ENCODE peak calls at places on chromosomes 1 and 21, in eight cellular contexts. T, B, O, Q, G, W, I and R are unnamed samples.

GRCh38 chr1:41486892-41487728 is 2.6 kb upstream of the EDN2 start:
- DNase-seq in B (no peak), I (no peak), Q (no peak), T (peak), W (no peak), O (no peak), G (no peak), R (no peak)

GRCh38 chr1:98709906-98710305 is 48.4 kb downstream of the SNX7 start:
- DNase-seq in I (no peak), W (no peak), G (no peak), T (no peak), Q (no peak), O (no peak), B (no peak), R (no peak)

GRCh38 chr1:6544831-6545230 is 9.5 kb downstream of the NOL9 start:
- DNase-seq in T (peak), I (no peak), B (no peak), O (no peak), G (no peak), W (no peak), Q (no peak), R (no peak)

GRCh38 chr1:12486401-12487005 is 131.5 kb downstream of the DHRS3 start:
- DNase-seq in I (no peak), G (peak), B (peak), Q (peak), T (no peak), O (peak), W (peak), R (peak)

GRCh38 chr1:38418195-38419030 is 371.8 kb upstream of the POU3F1 start:
- DNase-seq in G (no peak), O (no peak), B (no peak), W (no peak), I (no peak), Q (no peak), T (no peak), R (no peak)

GRCh38 chr1:66980745-66981367 is 56.1 kb downstream of the MIER1 start:
- DNase-seq in Q (no peak), G (no peak), O (no peak), T (peak), B (no peak), W (peak), I (no peak), R (no peak)

GRCh38 chr1:246597971-246598370 is 31.7 kb downstream of the CNST start:
- DNase-seq in O (no peak), T (no peak), W (no peak), G (no peak), Q (no peak), B (no peak), I (no peak), R (no peak)

GRCh38 chr21:20802631-20803260 is 195.5 kb upstream of the NCAM2 start:
- DNase-seq in Q (no peak), W (no peak), G (no peak), B (no peak), I (no peak), T (no peak), O (no peak), R (no peak)

GRCh38 chr1:78831731-78832360 is 174.7 kb downstream of the ADGRL4 start:
- DNase-seq in B (no peak), I (no peak), G (no peak), T (peak), Q (peak), O (no peak), W (no peak), R (no peak)

GRCh38 chr1:228084325-228084724 is 1.8 kb downstream of the ARF1 start:
- DNase-seq in T (peak), G (no peak), Q (no peak), W (peak), B (peak), I (no peak), O (no peak), R (no peak)

GRCh38 chr1:42971848-42972291 is 13.2 kb upstream of the SLC2A1 start:
- DNase-seq in W (no peak), Q (no peak), B (no peak), O (no peak), T (peak), I (no peak), G (no peak), R (no peak)

GRCh38 chr1:3610165-3610822 is 1.0 kb downstream of the MEGF6 start:
- DNase-seq in G (no peak), B (no peak), T (no peak), Q (no peak), W (no peak), I (no peak), O (peak), R (no peak)

GRCh38 chr1:20184997-20185833 is 681 bp upstream of the UBXN10 start:
- DNase-seq in B (no peak), G (no peak), T (no peak), O (no peak), W (no peak), I (no peak), Q (no peak), R (no peak)

GRCh38 chr1:7177438-7178126 is 392.3 kb downstream of the CAMTA1 start:
- DNase-seq in G (no peak), I (no peak), W (no peak), T (no peak), Q (no peak), B (no peak), O (no peak), R (no peak)

GRCh38 chr1:231106347-231106746 is 55.5 kb upstream of the TRIM67 start:
- DNase-seq in Q (no peak), B (no peak), O (no peak), W (no peak), T (peak), G (peak), I (no peak), R (no peak)

GRCh38 chr1:201016943-201017827 is 6.3 kb downstream of the KIF21B start:
- DNase-seq in B (no peak), O (no peak), G (no peak), W (no peak), I (no peak), T (no peak), Q (no peak), R (no peak)

GRCh38 chr1:168905631-168906030 is 176.6 kb upstream of the DPT start:
- DNase-seq in G (no peak), T (no peak), W (no peak), B (no peak), I (no peak), Q (no peak), O (no peak), R (no peak)

GRCh38 chr1:175067707-175068106 is at the start of gene TNN:
- DNase-seq in T (no peak), W (no peak), I (no peak), G (no peak), O (no peak), Q (no peak), B (no peak), R (no peak)

GRCh38 chr1:121458291-121459048 is 273.7 kb downstream of the SRGAP2C start:
- DNase-seq in I (no peak), O (no peak), G (no peak), Q (no peak), B (no peak), T (no peak), W (no peak), R (no peak)

GRCh38 chr1:14328687-14329086 is 269.8 kb upstream of the KAZN start:
- DNase-seq in Q (no peak), W (no peak), B (no peak), O (no peak), G (no peak), I (no peak), T (no peak), R (no peak)

GRCh38 chr1:234989479-234990327 is 138.9 kb downstream of the TOMM20 start:
- DNase-seq in Q (no peak), T (no peak), W (no peak), G (peak), O (no peak), I (no peak), B (no peak), R (no peak)

GRCh38 chr1:143698016-143698415 is 273.8 kb downstream of the FAM72C start:
- DNase-seq in O (no peak), Q (peak), T (no peak), G (peak), W (peak), I (no peak), B (no peak), R (no peak)

GRCh38 chr1:173409613-173410012 is 67.5 kb upstream of the PRDX6 start:
- DNase-seq in T (peak), O (no peak), W (peak), G (peak), B (peak), I (no peak), Q (no peak), R (no peak)

GRCh38 chr1:2976180-2976562 is 45.1 kb upstream of the ACTRT2 start:
- DNase-seq in B (no peak), T (no peak), W (peak), O (no peak), I (no peak), G (peak), Q (no peak), R (peak)

GRCh38 chr1:222049176-222049575 is 307.3 kb upstream of the DUSP10 start:
- DNase-seq in Q (no peak), G (no peak), O (no peak), W (no peak), B (no peak), T (no peak), I (no peak), R (no peak)

GRCh38 chr21:30072496-30072895 is 94.1 kb downstream of the CLDN17 start:
- DNase-seq in T (no peak), W (peak), O (no peak), Q (no peak), G (no peak), I (peak), B (no peak), R (no peak)

GRCh38 chr21:27703806-27704205 is 736.9 kb upstream of the ADAMTS5 start:
- DNase-seq in T (no peak), O (peak), W (no peak), B (no peak), Q (no peak), G (no peak), I (no peak), R (no peak)

GRCh38 chr1:20511518-20512428 is 3.8 kb upstream of the MUL1 start:
- DNase-seq in T (no peak), B (no peak), I (no peak), G (no peak), Q (no peak), O (no peak), W (no peak), R (no peak)

GRCh38 chr1:227312364-227313025 is 5.8 kb downstream of the CDC42BPA start:
- DNase-seq in O (no peak), Q (no peak), B (no peak), W (no peak), T (no peak), I (no peak), G (no peak), R (no peak)

GRCh38 chr1:200248541-200248940 is 161.3 kb downstream of the ZNF281 start:
- DNase-seq in B (no peak), G (no peak), Q (no peak), T (no peak), O (no peak), I (no peak), W (no peak), R (no peak)

GRCh38 chr1:197399691-197400521 is 131.9 kb downstream of the CRB1 start:
- DNase-seq in I (no peak), T (peak), Q (peak), W (peak), B (no peak), G (no peak), O (no peak), R (no peak)

GRCh38 chr1:37096523-37096922 is 62.2 kb upstream of the GRIK3 start:
- DNase-seq in G (no peak), T (no peak), O (no peak), W (no peak), I (no peak), B (no peak), Q (peak), R (no peak)

GRCh38 chr1:88549536-88549935 is 134.5 kb upstream of the PKN2 start:
- DNase-seq in I (no peak), Q (peak), G (no peak), B (no peak), T (peak), W (no peak), O (no peak), R (no peak)

GRCh38 chr21:46000182-46000730 is 18.7 kb downstream of the COL6A1 start:
- DNase-seq in Q (no peak), G (no peak), O (peak), T (no peak), W (peak), B (no peak), I (no peak), R (no peak)

GRCh38 chr21:19508844-19509243 is 1105.3 kb upstream of the TMPRSS15 start:
- DNase-seq in Q (no peak), I (no peak), B (no peak), T (no peak), W (no peak), O (no peak), G (no peak), R (no peak)

GRCh38 chr21:44971672-44971995 is 31.8 kb downstream of the SLX9 start:
- DNase-seq in O (no peak), W (no peak), T (no peak), Q (no peak), G (no peak), I (no peak), B (no peak), R (no peak)

GRCh38 chr21:44970766-44971671 is 31.2 kb downstream of the SLX9 start:
- DNase-seq in B (no peak), I (no peak), W (no peak), T (no peak), Q (no peak), O (no peak), G (no peak), R (no peak)

GRCh38 chr21:44969066-44969649 is 29.3 kb downstream of the SLX9 start:
- DNase-seq in Q (no peak), W (no peak), I (no peak), O (no peak), T (no peak), B (no peak), G (no peak), R (no peak)

GRCh38 chr21:44972301-44972814 is 32.5 kb downstream of the SLX9 start:
- DNase-seq in B (no peak), T (no peak), I (no peak), W (no peak), Q (no peak), G (no peak), O (no peak), R (no peak)

DNA sequence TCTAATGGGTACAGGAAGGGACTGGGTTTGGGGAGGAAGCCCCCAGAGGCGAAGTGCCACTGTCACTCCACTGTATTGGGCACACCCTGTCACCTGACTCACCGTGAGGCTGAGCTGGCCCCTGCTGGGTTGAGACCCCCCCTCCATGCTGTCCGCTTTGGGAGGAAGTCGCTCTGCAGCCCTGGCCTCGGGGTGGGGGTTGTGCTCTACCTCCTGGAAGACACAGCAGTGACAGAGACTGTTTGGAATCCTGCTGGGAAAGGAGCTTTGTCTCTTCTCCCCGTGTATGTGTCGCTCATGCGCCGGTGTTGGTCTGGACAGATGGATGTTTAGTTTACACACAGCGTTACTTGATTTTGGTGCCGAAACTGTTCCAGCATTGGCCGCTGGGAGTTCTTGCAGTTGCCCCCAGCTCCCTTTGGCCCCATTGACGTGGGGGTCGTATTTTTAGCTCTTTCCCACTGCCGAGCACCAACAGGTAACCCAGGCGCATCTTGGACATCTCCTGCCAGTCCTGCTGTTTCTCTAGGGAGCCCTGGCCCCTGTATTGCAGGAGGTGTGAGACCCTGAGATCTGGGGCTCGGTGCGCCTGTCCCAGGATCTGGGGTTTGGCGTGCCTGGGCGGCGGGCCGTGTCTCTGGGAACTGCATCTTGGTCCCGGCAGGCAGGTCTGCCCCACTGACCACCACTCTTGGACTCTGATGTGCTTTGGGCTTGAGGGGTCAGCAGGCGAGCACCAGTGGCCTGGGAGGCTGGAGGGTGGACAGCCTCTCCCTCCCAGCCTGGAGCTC is 30.3 kb downstream of the SLX9 start:
- DNase-seq in W (no peak), Q (no peak), B (no peak), G (peak), I (no peak), T (peak), O (no peak), R (no peak)
- TF ChIP-seq POLR2A in W (no peak), Q (no peak), B (no peak), G (no peak), I (no peak), T (peak), O (no peak), R (no peak)

GRCh38 chr21:44996983-44997936 is 57.4 kb downstream of the SLX9 start:
- DNase-seq in Q (no peak), W (no peak), O (no peak), I (no peak), G (no peak), B (peak), T (no peak), R (no peak)

GRCh38 chr21:44999428-44999971 is 59.7 kb downstream of the SLX9 start:
- DNase-seq in G (no peak), W (no peak), T (no peak), B (peak), I (no peak), Q (no peak), O (no peak), R (no peak)

GRCh38 chr21:44996501-44996921 is 56.7 kb downstream of the SLX9 start:
- DNase-seq in O (no peak), I (no peak), G (no peak), Q (no peak), T (no peak), B (peak), W (no peak), R (no peak)

GRCh38 chr21:44998621-44999427 is 59.0 kb downstream of the SLX9 start:
- DNase-seq in B (peak), W (no peak), T (no peak), Q (no peak), I (no peak), G (no peak), O (peak), R (no peak)

GRCh38 chr21:44998086-44998620 is 58.3 kb downstream of the SLX9 start:
- DNase-seq in O (no peak), W (no peak), G (no peak), I (no peak), Q (no peak), T (no peak), B (peak), R (no peak)
- TF ChIP-seq POLR2A in O (no peak), W (no peak), G (no peak), I (no peak), Q (no peak), T (no peak), B (no peak), R (no peak)

GRCh38 chr1:26864610-26865480 is 1.9 kb downstream of the SFN start:
- DNase-seq in I (peak), W (peak), O (peak), B (peak), G (peak), T (peak), Q (peak), R (peak)
- TF ChIP-seq POLR2A in I (peak), W (peak), O (peak), B (no peak), G (peak), T (peak), Q (peak), R (peak)

GRCh38 chr21:17572431-17572830 is 40.3 kb downstream of the BTG3 start:
- DNase-seq in Q (no peak), B (no peak), T (no peak), O (no peak), I (no peak), G (no peak), W (no peak), R (no peak)

GRCh38 chr21:17576080-17576835 is 36.4 kb downstream of the BTG3 start:
- DNase-seq in O (no peak), W (no peak), B (no peak), G (no peak), I (no peak), T (no peak), Q (no peak), R (no peak)

GRCh38 chr21:17575076-17575475 is 37.6 kb downstream of the BTG3 start:
- DNase-seq in G (no peak), O (no peak), B (no peak), W (no peak), T (no peak), I (no peak), Q (no peak), R (no peak)

DNA sequence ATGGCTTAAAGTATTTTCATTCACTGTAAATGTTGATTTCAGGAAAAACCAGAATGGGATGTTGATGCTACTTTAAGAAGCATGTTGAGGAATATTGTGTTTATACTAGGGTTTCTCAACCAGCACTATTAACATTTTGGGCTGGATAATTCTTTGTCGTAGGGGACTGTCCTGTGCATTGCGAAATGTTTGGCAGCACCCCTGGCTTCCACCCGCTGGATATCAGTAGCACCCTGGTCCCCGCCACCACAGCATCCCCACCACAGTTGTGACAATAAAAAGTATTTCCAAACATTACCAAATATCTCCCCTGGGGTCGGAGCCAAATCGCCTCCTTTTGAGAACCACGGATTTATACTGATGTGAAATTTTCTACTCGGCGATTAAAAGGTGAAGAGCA is 41.9 kb downstream of the BTG3 start:
- DNase-seq in T (no peak), Q (no peak), W (no peak), G (no peak), B (no peak), O (no peak), I (no peak), R (no peak)
- TF ChIP-seq POLR2A in T (no peak), Q (no peak), W (no peak), G (no peak), B (no peak), O (no peak), I (no peak), R (no peak)

GRCh38 chr1:10755977-10756521 is 40.4 kb downstream of the CASZ1 start:
- DNase-seq in T (no peak), O (peak), W (peak), B (peak), Q (no peak), G (peak), I (peak), R (peak)
- TF ChIP-seq POLR2A in T (no peak), O (no peak), W (no peak), B (no peak), Q (no peak), G (no peak), I (peak), R (no peak)

GRCh38 chr1:220878223-220879081 is 791 bp upstream of the HLX start:
- DNase-seq in G (no peak), T (no peak), I (no peak), O (no peak), W (peak), B (peak), Q (no peak), R (no peak)

GRCh38 chr1:220879509-220880366 is 495 bp downstream of the HLX start:
- DNase-seq in G (no peak), O (peak), B (peak), T (peak), I (no peak), W (peak), Q (no peak), R (no peak)

GRCh38 chr1:220877348-220878095 is 1.7 kb upstream of the HLX start:
- DNase-seq in T (no peak), Q (no peak), I (no peak), G (no peak), W (no peak), B (peak), O (no peak), R (no peak)

GRCh38 chr1:220880367-220880680 is 1.1 kb downstream of the HLX start:
- DNase-seq in O (no peak), T (no peak), B (no peak), I (no peak), W (no peak), G (no peak), Q (no peak), R (no peak)

GRCh38 chr1:220879090-220879508 is at the start of gene HLX:
- DNase-seq in W (peak), T (peak), Q (peak), I (peak), B (peak), G (peak), O (peak), R (peak)
- TF ChIP-seq POLR2A in W (peak), T (peak), Q (peak), I (no peak), B (peak), G (peak), O (peak), R (peak)